ENCODE peak calls at places on chromosomes 4 and X, in six cellular contexts. One of them, this sample, is unnamed.

GRCh38 chr4:168309781-168310180 is 8.8 kb downstream of the DDX60 start:
- DNase-seq in hepatocyte: no peak
- DNase-seq in PC-3: no peak
- DNase-seq in neural progenitor cell: no peak
- DNase-seq in GM23338: peak; percentile 2
- DNase-seq in GM23248: no peak
- DNase-seq in this sample: no peak

GRCh38 chr4:188821500-188821899 is 682.3 kb downstream of the TRIML1 start:
- DNase-seq in PC-3: no peak
- DNase-seq in hepatocyte: no peak
- DNase-seq in GM23248: no peak
- DNase-seq in GM23338: peak; percentile 8
- DNase-seq in neural progenitor cell: no peak
- DNase-seq in this sample: no peak

GRCh38 chr4:138555107-138555506 is 313.0 kb upstream of the SLC7A11 start:
- DNase-seq in GM23338: peak; percentile 32
- DNase-seq in PC-3: peak; percentile 12
- DNase-seq in hepatocyte: no peak
- DNase-seq in neural progenitor cell: peak; percentile 14
- DNase-seq in GM23248: no peak
- DNase-seq in this sample: no peak

GRCh38 chr4:4443821-4444220 is 56.9 kb downstream of the NSG1 start:
- DNase-seq in GM23248: peak; percentile 71
- DNase-seq in PC-3: peak; percentile 15
- DNase-seq in hepatocyte: peak; percentile 34
- DNase-seq in GM23338: peak; percentile 46
- DNase-seq in neural progenitor cell: no peak
- DNase-seq in this sample: no peak

GRCh38 chr4:19239565-19239964 is 1012.1 kb upstream of the SLIT2 start:
- DNase-seq in GM23248: peak; percentile 41
- DNase-seq in hepatocyte: no peak
- DNase-seq in neural progenitor cell: no peak
- DNase-seq in PC-3: peak; percentile 81
- DNase-seq in GM23338: no peak
- DNase-seq in this sample: no peak

GRCh38 chr4:5955201-5955821 is 62.4 kb upstream of the CRMP1 start:
- DNase-seq in hepatocyte: no peak
- DNase-seq in GM23248: no peak
- DNase-seq in PC-3: no peak
- DNase-seq in GM23338: peak; percentile 52
- DNase-seq in neural progenitor cell: peak; percentile 23
- DNase-seq in this sample: no peak

GRCh38 chrX:11672213-11672612 is 6.5 kb upstream of the ARHGAP6 start:
- DNase-seq in GM23338: no peak
- DNase-seq in PC-3: no peak
- DNase-seq in GM23248: no peak
- DNase-seq in neural progenitor cell: no peak
- DNase-seq in hepatocyte: no peak
- DNase-seq in this sample: no peak

GRCh38 chr4:113064244-113064643 is 14.8 kb downstream of the ANK2 start:
- DNase-seq in GM23248: no peak
- DNase-seq in neural progenitor cell: peak; percentile 96
- DNase-seq in GM23338: peak; percentile 98
- DNase-seq in hepatocyte: no peak
- DNase-seq in PC-3: no peak
- DNase-seq in this sample: no peak

GRCh38 chrX:56792270-56793111 is 63.4 kb downstream of the NBDY start:
- DNase-seq in neural progenitor cell: no peak
- DNase-seq in GM23248: no peak
- DNase-seq in GM23338: no peak
- DNase-seq in PC-3: no peak
- DNase-seq in hepatocyte: no peak
- DNase-seq in this sample: peak; percentile 12

GRCh38 chr4:34720563-34720962 is 1523.8 kb downstream of the ARAP2 start:
- DNase-seq in GM23338: peak; percentile 67
- DNase-seq in PC-3: peak; percentile 55
- DNase-seq in neural progenitor cell: peak; percentile 48
- DNase-seq in GM23248: peak; percentile 60
- DNase-seq in hepatocyte: peak; percentile 64
- DNase-seq in this sample: peak; percentile 10

GRCh38 chr4:76087007-76087769 is 12.7 kb downstream of the ART3 start:
- DNase-seq in PC-3: peak; percentile 73
- DNase-seq in GM23248: peak; percentile 79
- DNase-seq in neural progenitor cell: peak; percentile 80
- DNase-seq in GM23338: peak; percentile 92
- DNase-seq in hepatocyte: peak; percentile 77
- DNase-seq in this sample: no peak

GRCh38 chr4:95500361-95500760 is 48.4 kb downstream of the UNC5C start:
- DNase-seq in GM23338: no peak
- DNase-seq in neural progenitor cell: no peak
- DNase-seq in hepatocyte: no peak
- DNase-seq in GM23248: no peak
- DNase-seq in PC-3: no peak
- DNase-seq in this sample: no peak

GRCh38 chr4:11427201-11427996 is 1.3 kb downstream of the HS3ST1 start:
- DNase-seq in GM23338: peak; percentile 57
- DNase-seq in neural progenitor cell: peak; percentile 32
- DNase-seq in GM23248: no peak
- DNase-seq in hepatocyte: peak; percentile 27
- DNase-seq in PC-3: no peak
- DNase-seq in this sample: no peak

GRCh38 chrX:153588021-153588781 is 10.7 kb downstream of the CCNQ start:
- DNase-seq in PC-3: no peak
- DNase-seq in neural progenitor cell: no peak
- DNase-seq in hepatocyte: no peak
- DNase-seq in GM23338: no peak
- DNase-seq in GM23248: no peak
- DNase-seq in this sample: no peak

GRCh38 chrX:47623540-47624027 is 3.9 kb upstream of the SYN1 start:
- DNase-seq in neural progenitor cell: peak; percentile 90
- DNase-seq in GM23338: peak; percentile 90
- DNase-seq in PC-3: no peak
- DNase-seq in hepatocyte: peak; percentile 75
- DNase-seq in GM23248: peak; percentile 76
- DNase-seq in this sample: no peak

GRCh38 chr4:41887821-41888699 is 47.2 kb upstream of the TMEM33 start:
- DNase-seq in PC-3: peak; percentile 62
- DNase-seq in neural progenitor cell: peak; percentile 61
- DNase-seq in hepatocyte: peak; percentile 71
- DNase-seq in GM23338: peak; percentile 65
- DNase-seq in GM23248: peak; percentile 66
- DNase-seq in this sample: peak; percentile 55

GRCh38 chrX:148995661-148996060 is 495.2 kb downstream of the AFF2 start:
- DNase-seq in neural progenitor cell: no peak
- DNase-seq in PC-3: no peak
- DNase-seq in hepatocyte: no peak
- DNase-seq in GM23338: peak; percentile 2
- DNase-seq in GM23248: no peak
- DNase-seq in this sample: no peak

GRCh38 chr4:114365591-114365990 is 233.0 kb upstream of the UGT8 start:
- DNase-seq in GM23248: no peak
- DNase-seq in neural progenitor cell: no peak
- DNase-seq in GM23338: no peak
- DNase-seq in hepatocyte: no peak
- DNase-seq in PC-3: no peak
- DNase-seq in this sample: no peak

GRCh38 chr4:123304151-123305021 is 92.2 kb upstream of the SPRY1 start:
- DNase-seq in neural progenitor cell: peak; percentile 94
- DNase-seq in GM23248: no peak
- DNase-seq in PC-3: no peak
- DNase-seq in hepatocyte: no peak
- DNase-seq in GM23338: peak; percentile 91
- DNase-seq in this sample: peak; percentile 86

GRCh38 chrX:121179972-121180371 is 132.6 kb downstream of the GLUD2 start:
- DNase-seq in neural progenitor cell: no peak
- DNase-seq in GM23338: no peak
- DNase-seq in hepatocyte: no peak
- DNase-seq in GM23248: no peak
- DNase-seq in PC-3: no peak
- DNase-seq in this sample: no peak

GRCh38 chr4:57658188-57658587 is 548.0 kb upstream of the IGFBP7 start:
- DNase-seq in GM23338: no peak
- DNase-seq in PC-3: no peak
- DNase-seq in hepatocyte: no peak
- DNase-seq in neural progenitor cell: no peak
- DNase-seq in GM23248: no peak
- DNase-seq in this sample: no peak

GRCh38 chr4:164410401-164410800 is 343.5 kb upstream of the SMIM31 start:
- DNase-seq in neural progenitor cell: no peak
- DNase-seq in PC-3: no peak
- DNase-seq in hepatocyte: no peak
- DNase-seq in GM23338: no peak
- DNase-seq in GM23248: no peak
- DNase-seq in this sample: no peak

GRCh38 chr4:113700602-113701150 is 60.9 kb downstream of the CAMK2D start:
- DNase-seq in hepatocyte: peak; percentile 11
- DNase-seq in neural progenitor cell: no peak
- DNase-seq in GM23338: no peak
- DNase-seq in PC-3: no peak
- DNase-seq in GM23248: no peak
- DNase-seq in this sample: no peak

GRCh38 chr4:101192244-101192643 is 155.1 kb downstream of the PPP3CA start:
- DNase-seq in PC-3: no peak
- DNase-seq in GM23338: no peak
- DNase-seq in hepatocyte: no peak
- DNase-seq in neural progenitor cell: no peak
- DNase-seq in GM23248: no peak
- DNase-seq in this sample: no peak

GRCh38 chr4:101187837-101188236 is 159.5 kb downstream of the PPP3CA start:
- DNase-seq in hepatocyte: no peak
- DNase-seq in GM23338: no peak
- DNase-seq in neural progenitor cell: no peak
- DNase-seq in PC-3: peak; percentile 56
- DNase-seq in GM23248: peak; percentile 39
- DNase-seq in this sample: peak; percentile 9

GRCh38 chr4:101186558-101187184 is 160.7 kb downstream of the PPP3CA start:
- DNase-seq in GM23338: no peak
- DNase-seq in neural progenitor cell: no peak
- DNase-seq in hepatocyte: no peak
- DNase-seq in GM23248: no peak
- DNase-seq in PC-3: no peak
- DNase-seq in this sample: no peak

GRCh38 chr4:101188906-101189305 is 158.4 kb downstream of the PPP3CA start:
- DNase-seq in hepatocyte: no peak
- DNase-seq in PC-3: no peak
- DNase-seq in GM23338: no peak
- DNase-seq in GM23248: no peak
- DNase-seq in neural progenitor cell: no peak
- DNase-seq in this sample: no peak

GRCh38 chr4:101191302-101192098 is 155.8 kb downstream of the PPP3CA start:
- DNase-seq in GM23338: peak; percentile 73
- DNase-seq in GM23248: peak; percentile 73
- DNase-seq in PC-3: no peak
- DNase-seq in neural progenitor cell: peak; percentile 56
- DNase-seq in hepatocyte: peak; percentile 20
- DNase-seq in this sample: no peak
- H3K4me2 ChIP-seq in GM23338: peak overlapping the region; percentile 12
- H3K4me2 ChIP-seq in GM23248: peak overlapping the region; percentile 30
- H3K4me2 ChIP-seq in PC-3: no peak overlapping the region
- H3K4me2 ChIP-seq in neural progenitor cell: no peak overlapping the region
- H3K4me2 ChIP-seq in hepatocyte: no peak overlapping the region
- H3K4me2 ChIP-seq in this sample: no peak overlapping the region

GRCh38 chr4:101393256-101393655 is 45.9 kb upstream of the PPP3CA start:
- DNase-seq in GM23338: no peak
- DNase-seq in GM23248: peak; percentile 64
- DNase-seq in neural progenitor cell: no peak
- DNase-seq in hepatocyte: peak; percentile 19
- DNase-seq in PC-3: peak; percentile 68
- DNase-seq in this sample: no peak
- TF ChIP-seq EZH2phosphoT487 in GM23338: no peak
- TF ChIP-seq EZH2phosphoT487 in GM23248: no peak
- TF ChIP-seq EZH2phosphoT487 in neural progenitor cell: no peak
- TF ChIP-seq EZH2phosphoT487 in hepatocyte: no peak
- TF ChIP-seq EZH2phosphoT487 in PC-3: no peak
- TF ChIP-seq EZH2phosphoT487 in this sample: no peak

GRCh38 chr4:147853706-147854105 is 121.8 kb downstream of the ARHGAP10 start:
- DNase-seq in PC-3: no peak
- DNase-seq in neural progenitor cell: no peak
- DNase-seq in hepatocyte: no peak
- DNase-seq in GM23248: peak; percentile 92
- DNase-seq in GM23338: no peak
- DNase-seq in this sample: no peak

GRCh38 chr4:147847947-147848590 is 116.2 kb downstream of the ARHGAP10 start:
- DNase-seq in hepatocyte: no peak
- DNase-seq in PC-3: no peak
- DNase-seq in GM23248: no peak
- DNase-seq in neural progenitor cell: no peak
- DNase-seq in GM23338: no peak
- DNase-seq in this sample: no peak

GRCh38 chr4:147851135-147851534 is 119.2 kb downstream of the ARHGAP10 start:
- DNase-seq in PC-3: no peak
- DNase-seq in hepatocyte: no peak
- DNase-seq in GM23248: no peak
- DNase-seq in GM23338: no peak
- DNase-seq in neural progenitor cell: no peak
- DNase-seq in this sample: no peak

GRCh38 chr4:147846318-147847135 is 114.6 kb downstream of the ARHGAP10 start:
- DNase-seq in neural progenitor cell: no peak
- DNase-seq in GM23248: no peak
- DNase-seq in PC-3: no peak
- DNase-seq in GM23338: no peak
- DNase-seq in hepatocyte: no peak
- DNase-seq in this sample: no peak

DNA sequence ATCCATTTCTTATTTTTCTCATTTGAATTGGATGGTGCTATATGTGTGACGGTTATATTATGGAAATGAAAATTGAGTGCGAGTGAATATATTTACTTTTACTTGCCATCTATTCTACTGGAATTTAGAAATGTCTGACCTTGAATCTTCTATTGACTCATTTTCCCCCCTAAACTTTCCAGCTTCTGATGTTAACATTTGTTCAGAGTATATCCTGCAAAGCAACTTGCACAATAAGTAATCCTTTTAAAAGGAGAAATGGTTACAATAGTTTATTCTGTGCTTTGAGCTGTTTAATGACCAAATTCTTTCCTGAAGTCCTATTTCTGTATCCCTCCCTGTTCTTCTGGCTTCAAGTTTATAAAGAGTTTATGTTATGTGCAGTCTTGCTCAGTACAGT is 116.7 kb downstream of the ARHGAP10 start:
- DNase-seq in hepatocyte: no peak
- DNase-seq in PC-3: no peak
- DNase-seq in GM23338: no peak
- DNase-seq in GM23248: no peak
- DNase-seq in neural progenitor cell: no peak
- DNase-seq in this sample: no peak
- H3K4me2 ChIP-seq in hepatocyte: peak overlapping the region; percentile 51
- H3K4me2 ChIP-seq in PC-3: no peak overlapping the region
- H3K4me2 ChIP-seq in GM23338: no peak overlapping the region
- H3K4me2 ChIP-seq in GM23248: no peak overlapping the region
- H3K4me2 ChIP-seq in neural progenitor cell: no peak overlapping the region
- H3K4me2 ChIP-seq in this sample: no peak overlapping the region

DNA sequence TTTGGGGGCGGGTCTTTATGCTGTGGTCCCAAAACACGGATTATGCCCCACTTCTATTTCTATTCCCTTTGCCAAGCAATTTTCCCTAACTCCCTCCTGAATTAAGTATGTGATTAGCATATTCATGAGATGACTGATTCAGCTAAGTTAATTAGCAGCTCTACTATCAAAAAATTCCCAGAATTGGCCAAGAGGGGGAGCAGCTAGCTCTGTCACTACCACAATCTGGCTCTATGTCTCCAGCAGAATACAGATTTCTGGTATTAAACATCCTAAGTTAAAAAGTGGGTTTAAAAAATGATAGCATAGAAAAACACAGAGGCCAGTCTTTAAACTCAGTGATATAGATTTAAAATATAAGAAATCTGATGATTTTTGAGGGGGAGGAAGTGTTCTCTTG is 80.3 kb downstream of the GPC4 start:
- DNase-seq in GM23248: peak; percentile 57
- DNase-seq in PC-3: peak; percentile 50
- DNase-seq in hepatocyte: peak; percentile 31
- DNase-seq in neural progenitor cell: peak; percentile 52
- DNase-seq in GM23338: peak; percentile 53
- DNase-seq in this sample: peak; percentile 20
- TF ChIP-seq EZH2phosphoT487 in GM23248: no peak
- TF ChIP-seq EZH2phosphoT487 in PC-3: no peak
- TF ChIP-seq EZH2phosphoT487 in hepatocyte: no peak
- TF ChIP-seq EZH2phosphoT487 in neural progenitor cell: no peak
- TF ChIP-seq EZH2phosphoT487 in GM23338: no peak
- TF ChIP-seq EZH2phosphoT487 in this sample: no peak